ENCODE peak calls at places on chromosome 1, in seven cellular contexts. One of them, this sample, is unnamed.
A peak's percentile ranks its signal among the peaks of the same experiment; 100 is the strongest.

GRCh38 chr1:169060010-169060722 is 46.3 kb upstream of the ATP1B1 start:
- DNase-seq in GM10248: no peak
- DNase-seq in stimulated activated CD4-positive, alpha-beta T cell treated with anti-CD3 and anti-CD28 coated beads, Interleukin-12 subunit alpha, Interleukin-12 subunit beta, amount 100 ng/mL, for 4 hours: no peak
- DNase-seq in LHCN-M2: no peak
- DNase-seq in SJSA1: no peak
- DNase-seq in cerebellar nuclear complex: no peak
- DNase-seq in HFF-Myc: no peak
- DNase-seq in this sample: peak; percentile 86

GRCh38 chr1:45521413-45522323 is at the start of gene PRDX1:
- DNase-seq in stimulated activated CD4-positive, alpha-beta T cell treated with anti-CD3 and anti-CD28 coated beads, Interleukin-12 subunit alpha, Interleukin-12 subunit beta, amount 100 ng/mL, for 4 hours: peak; percentile 99
- DNase-seq in cerebellar nuclear complex: peak; percentile 75
- DNase-seq in HFF-Myc: peak; percentile 87
- DNase-seq in LHCN-M2: peak; percentile 97
- DNase-seq in SJSA1: peak; percentile 100
- DNase-seq in GM10248: peak; percentile 95
- DNase-seq in this sample: peak; percentile 96

GRCh38 chr1:236391008-236391407 is 3.1 kb upstream of the EDARADD start:
- DNase-seq in LHCN-M2: no peak
- DNase-seq in HFF-Myc: no peak
- DNase-seq in cerebellar nuclear complex: no peak
- DNase-seq in stimulated activated CD4-positive, alpha-beta T cell treated with anti-CD3 and anti-CD28 coated beads, Interleukin-12 subunit alpha, Interleukin-12 subunit beta, amount 100 ng/mL, for 4 hours: no peak
- DNase-seq in GM10248: no peak
- DNase-seq in SJSA1: no peak
- DNase-seq in this sample: no peak

GRCh38 chr1:237211031-237211430 is 169.0 kb downstream of the RYR2 start:
- DNase-seq in stimulated activated CD4-positive, alpha-beta T cell treated with anti-CD3 and anti-CD28 coated beads, Interleukin-12 subunit alpha, Interleukin-12 subunit beta, amount 100 ng/mL, for 4 hours: no peak
- DNase-seq in GM10248: no peak
- DNase-seq in SJSA1: no peak
- DNase-seq in LHCN-M2: no peak
- DNase-seq in cerebellar nuclear complex: no peak
- DNase-seq in HFF-Myc: no peak
- DNase-seq in this sample: no peak

GRCh38 chr1:32818804-32819541 is 1.5 kb downstream of the S100PBP start:
- DNase-seq in GM10248: peak; percentile 79
- DNase-seq in SJSA1: no peak
- DNase-seq in stimulated activated CD4-positive, alpha-beta T cell treated with anti-CD3 and anti-CD28 coated beads, Interleukin-12 subunit alpha, Interleukin-12 subunit beta, amount 100 ng/mL, for 4 hours: no peak
- DNase-seq in HFF-Myc: no peak
- DNase-seq in cerebellar nuclear complex: no peak
- DNase-seq in LHCN-M2: no peak
- DNase-seq in this sample: no peak

GRCh38 chr1:119544165-119544762 is 37.3 kb downstream of the HSD3B1 start:
- DNase-seq in SJSA1: no peak
- DNase-seq in GM10248: no peak
- DNase-seq in HFF-Myc: no peak
- DNase-seq in cerebellar nuclear complex: no peak
- DNase-seq in stimulated activated CD4-positive, alpha-beta T cell treated with anti-CD3 and anti-CD28 coated beads, Interleukin-12 subunit alpha, Interleukin-12 subunit beta, amount 100 ng/mL, for 4 hours: no peak
- DNase-seq in LHCN-M2: no peak
- DNase-seq in this sample: peak; percentile 34

GRCh38 chr1:169368406-169368769 is 393 bp downstream of the BLZF1 start:
- DNase-seq in GM10248: peak; percentile 15
- DNase-seq in SJSA1: no peak
- DNase-seq in stimulated activated CD4-positive, alpha-beta T cell treated with anti-CD3 and anti-CD28 coated beads, Interleukin-12 subunit alpha, Interleukin-12 subunit beta, amount 100 ng/mL, for 4 hours: peak; percentile 17
- DNase-seq in cerebellar nuclear complex: no peak
- DNase-seq in LHCN-M2: peak; percentile 8
- DNase-seq in HFF-Myc: no peak
- DNase-seq in this sample: peak; percentile 27

GRCh38 chr1:21590116-21590905 is 78.8 kb downstream of the RAP1GAP start:
- DNase-seq in HFF-Myc: no peak
- DNase-seq in GM10248: no peak
- DNase-seq in SJSA1: peak; percentile 92
- DNase-seq in stimulated activated CD4-positive, alpha-beta T cell treated with anti-CD3 and anti-CD28 coated beads, Interleukin-12 subunit alpha, Interleukin-12 subunit beta, amount 100 ng/mL, for 4 hours: no peak
- DNase-seq in LHCN-M2: peak; percentile 42
- DNase-seq in cerebellar nuclear complex: no peak
- DNase-seq in this sample: no peak

GRCh38 chr1:230243583-230244377 is 176.7 kb downstream of the GALNT2 start:
- DNase-seq in HFF-Myc: no peak
- DNase-seq in SJSA1: no peak
- DNase-seq in GM10248: no peak
- DNase-seq in cerebellar nuclear complex: no peak
- DNase-seq in LHCN-M2: peak; percentile 48
- DNase-seq in stimulated activated CD4-positive, alpha-beta T cell treated with anti-CD3 and anti-CD28 coated beads, Interleukin-12 subunit alpha, Interleukin-12 subunit beta, amount 100 ng/mL, for 4 hours: no peak
- DNase-seq in this sample: no peak

GRCh38 chr1:229815076-229815475 is 189.0 kb downstream of the URB2 start:
- DNase-seq in GM10248: no peak
- DNase-seq in HFF-Myc: no peak
- DNase-seq in cerebellar nuclear complex: no peak
- DNase-seq in LHCN-M2: no peak
- DNase-seq in SJSA1: no peak
- DNase-seq in stimulated activated CD4-positive, alpha-beta T cell treated with anti-CD3 and anti-CD28 coated beads, Interleukin-12 subunit alpha, Interleukin-12 subunit beta, amount 100 ng/mL, for 4 hours: no peak
- DNase-seq in this sample: no peak

GRCh38 chr1:226519135-226519534 is 29.4 kb upstream of the STUM start:
- DNase-seq in GM10248: no peak
- DNase-seq in SJSA1: no peak
- DNase-seq in LHCN-M2: no peak
- DNase-seq in cerebellar nuclear complex: no peak
- DNase-seq in stimulated activated CD4-positive, alpha-beta T cell treated with anti-CD3 and anti-CD28 coated beads, Interleukin-12 subunit alpha, Interleukin-12 subunit beta, amount 100 ng/mL, for 4 hours: no peak
- DNase-seq in HFF-Myc: no peak
- DNase-seq in this sample: no peak

GRCh38 chr1:163535807-163536206 is 214.1 kb downstream of the NUF2 start:
- DNase-seq in SJSA1: no peak
- DNase-seq in HFF-Myc: peak; percentile 54
- DNase-seq in cerebellar nuclear complex: no peak
- DNase-seq in LHCN-M2: peak; percentile 47
- DNase-seq in stimulated activated CD4-positive, alpha-beta T cell treated with anti-CD3 and anti-CD28 coated beads, Interleukin-12 subunit alpha, Interleukin-12 subunit beta, amount 100 ng/mL, for 4 hours: no peak
- DNase-seq in GM10248: no peak
- DNase-seq in this sample: no peak

GRCh38 chr1:61808968-61809367 is 66.7 kb downstream of the PATJ start:
- DNase-seq in stimulated activated CD4-positive, alpha-beta T cell treated with anti-CD3 and anti-CD28 coated beads, Interleukin-12 subunit alpha, Interleukin-12 subunit beta, amount 100 ng/mL, for 4 hours: no peak
- DNase-seq in HFF-Myc: no peak
- DNase-seq in GM10248: no peak
- DNase-seq in SJSA1: peak; percentile 4
- DNase-seq in LHCN-M2: peak; percentile 6
- DNase-seq in cerebellar nuclear complex: no peak
- DNase-seq in this sample: no peak

GRCh38 chr1:238710697-238711096 is 675.7 kb upstream of the CHRM3 start:
- DNase-seq in LHCN-M2: peak; percentile 4
- DNase-seq in GM10248: no peak
- DNase-seq in cerebellar nuclear complex: no peak
- DNase-seq in HFF-Myc: no peak
- DNase-seq in SJSA1: no peak
- DNase-seq in stimulated activated CD4-positive, alpha-beta T cell treated with anti-CD3 and anti-CD28 coated beads, Interleukin-12 subunit alpha, Interleukin-12 subunit beta, amount 100 ng/mL, for 4 hours: no peak
- DNase-seq in this sample: no peak

GRCh38 chr1:1080122-1080753 is 6.1 kb upstream of the RNF223 start:
- DNase-seq in LHCN-M2: peak; percentile 31
- DNase-seq in stimulated activated CD4-positive, alpha-beta T cell treated with anti-CD3 and anti-CD28 coated beads, Interleukin-12 subunit alpha, Interleukin-12 subunit beta, amount 100 ng/mL, for 4 hours: no peak
- DNase-seq in HFF-Myc: peak; percentile 24
- DNase-seq in SJSA1: no peak
- DNase-seq in GM10248: peak; percentile 77
- DNase-seq in cerebellar nuclear complex: no peak
- DNase-seq in this sample: peak; percentile 72

GRCh38 chr1:35655196-35655595 is 13.9 kb upstream of the PSMB2 start:
- DNase-seq in GM10248: no peak
- DNase-seq in LHCN-M2: no peak
- DNase-seq in cerebellar nuclear complex: no peak
- DNase-seq in stimulated activated CD4-positive, alpha-beta T cell treated with anti-CD3 and anti-CD28 coated beads, Interleukin-12 subunit alpha, Interleukin-12 subunit beta, amount 100 ng/mL, for 4 hours: no peak
- DNase-seq in HFF-Myc: no peak
- DNase-seq in SJSA1: no peak
- DNase-seq in this sample: no peak

GRCh38 chr1:54516249-54516920 is 31.6 kb upstream of the ACOT11 start:
- DNase-seq in cerebellar nuclear complex: no peak
- DNase-seq in stimulated activated CD4-positive, alpha-beta T cell treated with anti-CD3 and anti-CD28 coated beads, Interleukin-12 subunit alpha, Interleukin-12 subunit beta, amount 100 ng/mL, for 4 hours: no peak
- DNase-seq in SJSA1: no peak
- DNase-seq in HFF-Myc: no peak
- DNase-seq in LHCN-M2: no peak
- DNase-seq in GM10248: no peak
- DNase-seq in this sample: no peak

GRCh38 chr1:248926401-248927182 is 20.6 kb downstream of the PGBD2 start:
- DNase-seq in SJSA1: peak; percentile 81
- DNase-seq in cerebellar nuclear complex: no peak
- DNase-seq in GM10248: no peak
- DNase-seq in HFF-Myc: no peak
- DNase-seq in LHCN-M2: peak; percentile 84
- DNase-seq in stimulated activated CD4-positive, alpha-beta T cell treated with anti-CD3 and anti-CD28 coated beads, Interleukin-12 subunit alpha, Interleukin-12 subunit beta, amount 100 ng/mL, for 4 hours: no peak
- DNase-seq in this sample: no peak

GRCh38 chr1:109864960-109865611 is 45.6 kb upstream of the CSF1 start:
- DNase-seq in SJSA1: no peak
- DNase-seq in LHCN-M2: no peak
- DNase-seq in cerebellar nuclear complex: no peak
- DNase-seq in HFF-Myc: no peak
- DNase-seq in GM10248: no peak
- DNase-seq in stimulated activated CD4-positive, alpha-beta T cell treated with anti-CD3 and anti-CD28 coated beads, Interleukin-12 subunit alpha, Interleukin-12 subunit beta, amount 100 ng/mL, for 4 hours: no peak
- DNase-seq in this sample: no peak

GRCh38 chr1:178543291-178543609 is 30.3 kb downstream of the TEX35 start:
- DNase-seq in LHCN-M2: no peak
- DNase-seq in SJSA1: no peak
- DNase-seq in HFF-Myc: no peak
- DNase-seq in cerebellar nuclear complex: no peak
- DNase-seq in stimulated activated CD4-positive, alpha-beta T cell treated with anti-CD3 and anti-CD28 coated beads, Interleukin-12 subunit alpha, Interleukin-12 subunit beta, amount 100 ng/mL, for 4 hours: no peak
- DNase-seq in GM10248: no peak
- DNase-seq in this sample: no peak

GRCh38 chr1:152053375-152053774 is 16.6 kb upstream of the S100A11 start:
- DNase-seq in stimulated activated CD4-positive, alpha-beta T cell treated with anti-CD3 and anti-CD28 coated beads, Interleukin-12 subunit alpha, Interleukin-12 subunit beta, amount 100 ng/mL, for 4 hours: no peak
- DNase-seq in SJSA1: no peak
- DNase-seq in HFF-Myc: no peak
- DNase-seq in cerebellar nuclear complex: no peak
- DNase-seq in GM10248: no peak
- DNase-seq in LHCN-M2: no peak
- DNase-seq in this sample: no peak

GRCh38 chr1:70440642-70441391 is 29.7 kb downstream of the CTH start:
- DNase-seq in HFF-Myc: no peak
- DNase-seq in GM10248: no peak
- DNase-seq in stimulated activated CD4-positive, alpha-beta T cell treated with anti-CD3 and anti-CD28 coated beads, Interleukin-12 subunit alpha, Interleukin-12 subunit beta, amount 100 ng/mL, for 4 hours: no peak
- DNase-seq in LHCN-M2: no peak
- DNase-seq in cerebellar nuclear complex: no peak
- DNase-seq in SJSA1: no peak
- DNase-seq in this sample: peak; percentile 64

GRCh38 chr1:222095606-222096475 is 354.0 kb upstream of the DUSP10 start:
- DNase-seq in SJSA1: peak; percentile 24
- DNase-seq in HFF-Myc: no peak
- DNase-seq in cerebellar nuclear complex: no peak
- DNase-seq in LHCN-M2: peak; percentile 31
- DNase-seq in stimulated activated CD4-positive, alpha-beta T cell treated with anti-CD3 and anti-CD28 coated beads, Interleukin-12 subunit alpha, Interleukin-12 subunit beta, amount 100 ng/mL, for 4 hours: peak; percentile 43
- DNase-seq in GM10248: peak; percentile 65
- DNase-seq in this sample: no peak

GRCh38 chr1:44524655-44525530 is 119.8 kb downstream of the RNF220 start:
- DNase-seq in SJSA1: no peak
- DNase-seq in stimulated activated CD4-positive, alpha-beta T cell treated with anti-CD3 and anti-CD28 coated beads, Interleukin-12 subunit alpha, Interleukin-12 subunit beta, amount 100 ng/mL, for 4 hours: no peak
- DNase-seq in GM10248: no peak
- DNase-seq in LHCN-M2: no peak
- DNase-seq in HFF-Myc: no peak
- DNase-seq in cerebellar nuclear complex: no peak
- DNase-seq in this sample: no peak

GRCh38 chr1:53069663-53070327 is 7.8 kb downstream of the PODN start:
- DNase-seq in stimulated activated CD4-positive, alpha-beta T cell treated with anti-CD3 and anti-CD28 coated beads, Interleukin-12 subunit alpha, Interleukin-12 subunit beta, amount 100 ng/mL, for 4 hours: no peak
- DNase-seq in HFF-Myc: no peak
- DNase-seq in cerebellar nuclear complex: no peak
- DNase-seq in LHCN-M2: no peak
- DNase-seq in GM10248: no peak
- DNase-seq in SJSA1: no peak
- DNase-seq in this sample: no peak

GRCh38 chr1:14403961-14404645 is 194.4 kb upstream of the KAZN start:
- DNase-seq in GM10248: no peak
- DNase-seq in SJSA1: no peak
- DNase-seq in HFF-Myc: no peak
- DNase-seq in cerebellar nuclear complex: no peak
- DNase-seq in stimulated activated CD4-positive, alpha-beta T cell treated with anti-CD3 and anti-CD28 coated beads, Interleukin-12 subunit alpha, Interleukin-12 subunit beta, amount 100 ng/mL, for 4 hours: no peak
- DNase-seq in LHCN-M2: no peak
- DNase-seq in this sample: peak; percentile 38

GRCh38 chr1:58779059-58779754 is 4.6 kb downstream of the JUN start:
- DNase-seq in HFF-Myc: no peak
- DNase-seq in SJSA1: no peak
- DNase-seq in LHCN-M2: no peak
- DNase-seq in stimulated activated CD4-positive, alpha-beta T cell treated with anti-CD3 and anti-CD28 coated beads, Interleukin-12 subunit alpha, Interleukin-12 subunit beta, amount 100 ng/mL, for 4 hours: no peak
- DNase-seq in cerebellar nuclear complex: no peak
- DNase-seq in GM10248: no peak
- DNase-seq in this sample: no peak

GRCh38 chr1:25360596-25361581 is 22.8 kb downstream of the TMEM50A start:
- DNase-seq in SJSA1: peak; percentile 74
- DNase-seq in stimulated activated CD4-positive, alpha-beta T cell treated with anti-CD3 and anti-CD28 coated beads, Interleukin-12 subunit alpha, Interleukin-12 subunit beta, amount 100 ng/mL, for 4 hours: no peak
- DNase-seq in cerebellar nuclear complex: no peak
- DNase-seq in GM10248: no peak
- DNase-seq in HFF-Myc: peak; percentile 40
- DNase-seq in LHCN-M2: peak; percentile 86
- DNase-seq in this sample: no peak

GRCh38 chr1:152981181-152981871 is 2.6 kb upstream of the SPRR1A start:
- DNase-seq in cerebellar nuclear complex: no peak
- DNase-seq in SJSA1: no peak
- DNase-seq in stimulated activated CD4-positive, alpha-beta T cell treated with anti-CD3 and anti-CD28 coated beads, Interleukin-12 subunit alpha, Interleukin-12 subunit beta, amount 100 ng/mL, for 4 hours: no peak
- DNase-seq in LHCN-M2: no peak
- DNase-seq in GM10248: no peak
- DNase-seq in HFF-Myc: no peak
- DNase-seq in this sample: no peak

GRCh38 chr1:98351506-98352038 is 309.9 kb upstream of the SNX7 start:
- DNase-seq in SJSA1: no peak
- DNase-seq in cerebellar nuclear complex: no peak
- DNase-seq in HFF-Myc: no peak
- DNase-seq in LHCN-M2: no peak
- DNase-seq in stimulated activated CD4-positive, alpha-beta T cell treated with anti-CD3 and anti-CD28 coated beads, Interleukin-12 subunit alpha, Interleukin-12 subunit beta, amount 100 ng/mL, for 4 hours: no peak
- DNase-seq in GM10248: no peak
- DNase-seq in this sample: no peak

GRCh38 chr1:52323731-52324130 is 42.3 kb downstream of the CC2D1B start:
- DNase-seq in HFF-Myc: no peak
- DNase-seq in SJSA1: no peak
- DNase-seq in GM10248: no peak
- DNase-seq in cerebellar nuclear complex: no peak
- DNase-seq in stimulated activated CD4-positive, alpha-beta T cell treated with anti-CD3 and anti-CD28 coated beads, Interleukin-12 subunit alpha, Interleukin-12 subunit beta, amount 100 ng/mL, for 4 hours: no peak
- DNase-seq in LHCN-M2: no peak
- DNase-seq in this sample: no peak

GRCh38 chr1:79161077-79161476 is 154.5 kb upstream of the ADGRL4 start:
- DNase-seq in SJSA1: peak; percentile 5
- DNase-seq in stimulated activated CD4-positive, alpha-beta T cell treated with anti-CD3 and anti-CD28 coated beads, Interleukin-12 subunit alpha, Interleukin-12 subunit beta, amount 100 ng/mL, for 4 hours: no peak
- DNase-seq in cerebellar nuclear complex: no peak
- DNase-seq in HFF-Myc: peak; percentile 19
- DNase-seq in LHCN-M2: peak; percentile 66
- DNase-seq in GM10248: no peak
- DNase-seq in this sample: no peak

GRCh38 chr1:231883382-231883781 is 256.8 kb downstream of the DISC1 start:
- DNase-seq in SJSA1: no peak
- DNase-seq in stimulated activated CD4-positive, alpha-beta T cell treated with anti-CD3 and anti-CD28 coated beads, Interleukin-12 subunit alpha, Interleukin-12 subunit beta, amount 100 ng/mL, for 4 hours: no peak
- DNase-seq in cerebellar nuclear complex: no peak
- DNase-seq in LHCN-M2: no peak
- DNase-seq in GM10248: no peak
- DNase-seq in HFF-Myc: no peak
- DNase-seq in this sample: no peak

GRCh38 chr1:220044683-220045355 is 1.5 kb downstream of the EPRS1 start:
- DNase-seq in stimulated activated CD4-positive, alpha-beta T cell treated with anti-CD3 and anti-CD28 coated beads, Interleukin-12 subunit alpha, Interleukin-12 subunit beta, amount 100 ng/mL, for 4 hours: no peak
- DNase-seq in cerebellar nuclear complex: no peak
- DNase-seq in LHCN-M2: no peak
- DNase-seq in SJSA1: no peak
- DNase-seq in GM10248: no peak
- DNase-seq in HFF-Myc: no peak
- DNase-seq in this sample: no peak

GRCh38 chr1:21337010-21337437 is 46.8 kb upstream of the ECE1 start:
- DNase-seq in LHCN-M2: no peak
- DNase-seq in cerebellar nuclear complex: no peak
- DNase-seq in stimulated activated CD4-positive, alpha-beta T cell treated with anti-CD3 and anti-CD28 coated beads, Interleukin-12 subunit alpha, Interleukin-12 subunit beta, amount 100 ng/mL, for 4 hours: no peak
- DNase-seq in GM10248: no peak
- DNase-seq in HFF-Myc: no peak
- DNase-seq in SJSA1: no peak
- DNase-seq in this sample: no peak

GRCh38 chr1:54314691-54315455 is 91.3 kb downstream of the SSBP3 start:
- DNase-seq in GM10248: no peak
- DNase-seq in stimulated activated CD4-positive, alpha-beta T cell treated with anti-CD3 and anti-CD28 coated beads, Interleukin-12 subunit alpha, Interleukin-12 subunit beta, amount 100 ng/mL, for 4 hours: no peak
- DNase-seq in SJSA1: no peak
- DNase-seq in LHCN-M2: no peak
- DNase-seq in HFF-Myc: no peak
- DNase-seq in cerebellar nuclear complex: no peak
- DNase-seq in this sample: peak; percentile 63

GRCh38 chr1:109876617-109877319 is 33.9 kb upstream of the CSF1 start:
- DNase-seq in SJSA1: no peak
- DNase-seq in HFF-Myc: no peak
- DNase-seq in GM10248: no peak
- DNase-seq in stimulated activated CD4-positive, alpha-beta T cell treated with anti-CD3 and anti-CD28 coated beads, Interleukin-12 subunit alpha, Interleukin-12 subunit beta, amount 100 ng/mL, for 4 hours: no peak
- DNase-seq in LHCN-M2: peak; percentile 72
- DNase-seq in cerebellar nuclear complex: no peak
- DNase-seq in this sample: no peak

GRCh38 chr1:27618341-27619067 is 14.6 kb upstream of the AHDC1 start:
- DNase-seq in cerebellar nuclear complex: no peak
- DNase-seq in HFF-Myc: no peak
- DNase-seq in SJSA1: no peak
- DNase-seq in LHCN-M2: no peak
- DNase-seq in GM10248: no peak
- DNase-seq in stimulated activated CD4-positive, alpha-beta T cell treated with anti-CD3 and anti-CD28 coated beads, Interleukin-12 subunit alpha, Interleukin-12 subunit beta, amount 100 ng/mL, for 4 hours: no peak
- DNase-seq in this sample: no peak

This sample was measured in left colon.